ENCODE peak calls at places on chromosomes 6 and 20, in nine cellular contexts. One of them, this sample, is unnamed.
A peak's percentile ranks its signal among the peaks of the same experiment; 100 is the strongest.

GRCh38 chr6:19682859-19683258 is 154.3 kb upstream of the ID4 start:
- DNase-seq in GM23248: no peak
- DNase-seq in SK-N-SH: no peak
- DNase-seq in OCI-LY7: no peak
- DNase-seq in GM23338: no peak
- DNase-seq in PC-3: no peak
- DNase-seq in HCT116: no peak
- DNase-seq in hepatocyte: no peak
- DNase-seq in MM.1S: no peak
- DNase-seq in this sample: no peak

GRCh38 chr6:13425971-13426931 is 61.1 kb downstream of the GFOD1 start:
- DNase-seq in MM.1S: no peak
- DNase-seq in PC-3: peak; percentile 75
- DNase-seq in GM23248: peak; percentile 79
- DNase-seq in HCT116: no peak
- DNase-seq in hepatocyte: no peak
- DNase-seq in OCI-LY7: peak; percentile 34
- DNase-seq in GM23338: no peak
- DNase-seq in SK-N-SH: no peak
- DNase-seq in this sample: peak; percentile 84

GRCh38 chr6:139625081-139625939 is 250.9 kb upstream of the CITED2 start:
- DNase-seq in OCI-LY7: no peak
- DNase-seq in SK-N-SH: no peak
- DNase-seq in MM.1S: no peak
- DNase-seq in GM23338: no peak
- DNase-seq in PC-3: no peak
- DNase-seq in hepatocyte: no peak
- DNase-seq in GM23248: no peak
- DNase-seq in HCT116: no peak
- DNase-seq in this sample: no peak

GRCh38 chr20:35490736-35491181 is 35.4 kb downstream of the CEP250 start:
- DNase-seq in hepatocyte: no peak
- DNase-seq in MM.1S: peak; percentile 37
- DNase-seq in PC-3: no peak
- DNase-seq in SK-N-SH: no peak
- DNase-seq in OCI-LY7: peak; percentile 88
- DNase-seq in GM23338: no peak
- DNase-seq in HCT116: no peak
- DNase-seq in GM23248: no peak
- DNase-seq in this sample: peak; percentile 90

GRCh38 chr6:140077712-140078551 is 703.5 kb upstream of the CITED2 start:
- DNase-seq in HCT116: no peak
- DNase-seq in GM23338: no peak
- DNase-seq in OCI-LY7: no peak
- DNase-seq in SK-N-SH: no peak
- DNase-seq in MM.1S: no peak
- DNase-seq in GM23248: no peak
- DNase-seq in hepatocyte: no peak
- DNase-seq in PC-3: no peak
- DNase-seq in this sample: no peak

GRCh38 chr6:138662474-138662873 is 111.1 kb upstream of the CCDC28A start:
- DNase-seq in GM23338: no peak
- DNase-seq in MM.1S: no peak
- DNase-seq in OCI-LY7: no peak
- DNase-seq in hepatocyte: no peak
- DNase-seq in PC-3: peak; percentile 87
- DNase-seq in HCT116: no peak
- DNase-seq in SK-N-SH: no peak
- DNase-seq in GM23248: peak; percentile 62
- DNase-seq in this sample: no peak

GRCh38 chr20:62753626-62754025 is 42.6 kb upstream of the MRGBP start:
- DNase-seq in OCI-LY7: no peak
- DNase-seq in MM.1S: no peak
- DNase-seq in hepatocyte: no peak
- DNase-seq in GM23248: no peak
- DNase-seq in HCT116: no peak
- DNase-seq in SK-N-SH: no peak
- DNase-seq in GM23338: no peak
- DNase-seq in PC-3: no peak
- DNase-seq in this sample: no peak

GRCh38 chr6:110708295-110708965 is 106.8 kb downstream of the CDK19 start:
- DNase-seq in MM.1S: no peak
- DNase-seq in HCT116: no peak
- DNase-seq in SK-N-SH: no peak
- DNase-seq in OCI-LY7: no peak
- DNase-seq in PC-3: no peak
- DNase-seq in hepatocyte: no peak
- DNase-seq in GM23248: peak; percentile 73
- DNase-seq in GM23338: peak; percentile 45
- DNase-seq in this sample: no peak

GRCh38 chr20:25243416-25243979 is 4.4 kb upstream of the PYGB start:
- DNase-seq in HCT116: no peak
- DNase-seq in MM.1S: no peak
- DNase-seq in OCI-LY7: no peak
- DNase-seq in GM23338: no peak
- DNase-seq in hepatocyte: no peak
- DNase-seq in SK-N-SH: no peak
- DNase-seq in GM23248: no peak
- DNase-seq in PC-3: no peak
- DNase-seq in this sample: no peak

GRCh38 chr6:149061933-149062332 is 255.6 kb upstream of the TAB2 start:
- DNase-seq in hepatocyte: no peak
- DNase-seq in PC-3: no peak
- DNase-seq in SK-N-SH: no peak
- DNase-seq in HCT116: no peak
- DNase-seq in MM.1S: no peak
- DNase-seq in OCI-LY7: no peak
- DNase-seq in GM23248: no peak
- DNase-seq in GM23338: no peak
- DNase-seq in this sample: no peak

GRCh38 chr6:54130179-54130578 is 18.9 kb downstream of the MLIP start:
- DNase-seq in MM.1S: no peak
- DNase-seq in SK-N-SH: no peak
- DNase-seq in GM23338: no peak
- DNase-seq in GM23248: no peak
- DNase-seq in OCI-LY7: no peak
- DNase-seq in hepatocyte: no peak
- DNase-seq in HCT116: no peak
- DNase-seq in PC-3: no peak
- DNase-seq in this sample: no peak

GRCh38 chr6:118249680-118250079 is 298.4 kb upstream of the PLN start:
- DNase-seq in PC-3: no peak
- DNase-seq in SK-N-SH: no peak
- DNase-seq in OCI-LY7: peak; percentile 46
- DNase-seq in hepatocyte: no peak
- DNase-seq in GM23338: peak; percentile 8
- DNase-seq in HCT116: no peak
- DNase-seq in MM.1S: peak; percentile 26
- DNase-seq in GM23248: no peak
- DNase-seq in this sample: no peak

GRCh38 chr6:91299544-91300491 is 712.9 kb upstream of the MAP3K7 start:
- DNase-seq in OCI-LY7: no peak
- DNase-seq in hepatocyte: peak; percentile 49
- DNase-seq in SK-N-SH: no peak
- DNase-seq in HCT116: no peak
- DNase-seq in PC-3: peak; percentile 9
- DNase-seq in GM23248: no peak
- DNase-seq in MM.1S: no peak
- DNase-seq in GM23338: peak; percentile 78
- DNase-seq in this sample: no peak

DNA sequence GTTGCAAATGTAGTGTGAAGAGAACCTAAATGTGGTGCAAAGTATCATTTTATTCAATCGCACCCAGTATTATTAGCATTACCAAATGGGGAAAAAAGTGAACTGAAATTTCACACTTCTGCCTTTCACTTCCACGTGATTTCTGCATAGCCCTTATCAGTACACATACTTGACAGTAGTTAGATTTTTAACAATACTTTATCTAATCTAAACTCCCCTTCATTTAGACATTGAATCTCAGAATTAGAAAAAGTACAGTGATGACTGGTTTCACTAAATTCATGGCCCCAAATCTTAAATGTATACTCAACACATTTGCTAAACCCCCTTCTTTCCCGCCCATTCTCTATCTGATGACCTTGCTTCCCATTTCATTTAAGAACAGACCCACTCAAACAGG is 14.3 kb downstream of the STX7 start:
- DNase-seq in OCI-LY7: peak; percentile 81
- DNase-seq in SK-N-SH: no peak
- DNase-seq in PC-3: no peak
- DNase-seq in MM.1S: no peak
- DNase-seq in HCT116: no peak
- DNase-seq in GM23338: no peak
- DNase-seq in GM23248: no peak
- DNase-seq in hepatocyte: no peak
- DNase-seq in this sample: peak; percentile 90
- H3K9me2 ChIP-seq in OCI-LY7: no peaks in the 10 kb centered on the region
- H3K9me2 ChIP-seq in SK-N-SH: no peaks in the 10 kb centered on the region
- H3K9me2 ChIP-seq in PC-3: no peaks in the 10 kb centered on the region
- H3K9me2 ChIP-seq in MM.1S: no peaks in the 10 kb centered on the region
- H3K9me2 ChIP-seq in HCT116: no peaks in the 10 kb centered on the region
- H3K9me2 ChIP-seq in GM23338: no peaks in the 10 kb centered on the region
- H3K9me2 ChIP-seq in GM23248: no peaks in the 10 kb centered on the region
- H3K9me2 ChIP-seq in hepatocyte: no peaks in the 10 kb centered on the region
- H3K9me2 ChIP-seq in this sample: no peaks in the 10 kb centered on the region

DNA sequence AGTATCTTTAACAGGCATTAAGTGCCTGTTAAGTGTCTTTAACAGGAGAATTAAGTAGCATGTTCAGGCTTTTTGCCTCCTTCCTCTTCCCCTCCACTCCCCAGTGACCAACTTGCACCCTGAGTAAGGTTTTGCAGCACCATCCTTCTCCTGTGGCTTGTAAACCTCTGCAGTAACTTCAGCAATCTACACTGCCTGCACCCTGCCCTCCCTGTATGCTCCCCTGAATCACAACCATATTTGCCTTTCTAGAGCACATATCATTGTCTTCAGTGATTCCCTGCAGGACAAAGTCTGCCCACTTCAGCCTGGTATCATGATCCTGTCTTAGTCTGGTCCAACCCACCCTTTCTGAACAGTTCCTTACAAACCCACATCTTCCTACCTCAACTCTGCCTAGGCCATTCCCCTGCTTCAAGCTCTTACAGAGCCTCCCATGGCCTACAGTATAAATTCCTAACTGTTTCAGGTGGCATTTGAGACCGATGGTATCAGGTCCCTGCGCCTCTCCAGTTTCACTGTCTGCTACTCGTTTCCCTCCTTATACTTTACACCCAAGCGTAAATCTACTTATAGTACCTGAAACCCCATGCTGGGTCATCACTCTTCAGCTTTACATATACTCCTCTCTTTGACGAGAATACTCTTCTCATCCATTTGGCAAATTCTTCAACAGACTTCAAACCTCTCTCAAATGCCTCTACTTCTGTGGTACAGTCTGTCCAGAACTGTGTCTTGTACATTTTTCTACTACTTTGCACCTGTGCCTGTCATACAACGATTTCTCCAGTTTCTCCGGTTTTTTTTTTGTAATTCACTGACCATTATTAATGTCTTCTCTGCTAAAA is 69.8 kb downstream of the ZHX3 start:
- DNase-seq in MM.1S: peak; percentile 82
- DNase-seq in PC-3: no peak
- DNase-seq in hepatocyte: no peak
- DNase-seq in GM23338: no peak
- DNase-seq in SK-N-SH: no peak
- DNase-seq in HCT116: no peak
- DNase-seq in OCI-LY7: no peak
- DNase-seq in GM23248: no peak
- DNase-seq in this sample: peak; percentile 24
- H3K27ac ChIP-seq in MM.1S: peak overlapping the region; percentile 75
- H3K27ac ChIP-seq in PC-3: peak overlapping the region; percentile 81
- H3K27ac ChIP-seq in hepatocyte: peak overlapping the region; percentile 63
- H3K27ac ChIP-seq in GM23338: no peak overlapping the region
- H3K27ac ChIP-seq in SK-N-SH: no peak overlapping the region
- H3K27ac ChIP-seq in HCT116: no peak overlapping the region
- H3K27ac ChIP-seq in OCI-LY7: no peak overlapping the region
- H3K27ac ChIP-seq in GM23248: peak overlapping the region; percentile 82
- H3K27ac ChIP-seq in this sample: no peak overlapping the region

DNA sequence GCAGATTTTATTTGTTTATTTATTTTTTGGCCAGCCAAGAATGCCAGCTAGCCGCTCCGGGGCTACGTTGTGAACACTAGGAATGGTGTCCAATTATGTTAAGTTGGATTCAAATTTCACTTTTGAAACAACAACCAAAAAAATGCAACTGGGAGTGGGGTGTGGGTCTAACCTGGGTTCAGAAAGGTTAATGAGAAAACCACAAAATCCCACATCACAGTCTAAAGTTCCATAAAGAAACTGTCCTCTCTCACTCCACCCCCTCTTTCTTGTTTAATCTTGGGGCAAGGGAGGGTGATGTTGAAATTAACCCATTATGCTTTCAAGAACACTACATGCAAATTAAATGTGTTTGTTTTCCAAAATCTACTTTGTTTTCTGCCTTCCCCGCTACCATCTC is 77.2 kb downstream of the LINC00237 start:
- DNase-seq in PC-3: no peak
- DNase-seq in OCI-LY7: no peak
- DNase-seq in hepatocyte: no peak
- DNase-seq in GM23248: no peak
- DNase-seq in SK-N-SH: no peak
- DNase-seq in GM23338: no peak
- DNase-seq in HCT116: no peak
- DNase-seq in MM.1S: no peak
- DNase-seq in this sample: no peak
- H3K9me2 ChIP-seq in PC-3: no peaks in the 10 kb centered on the region
- H3K9me2 ChIP-seq in OCI-LY7: no peaks in the 10 kb centered on the region
- H3K9me2 ChIP-seq in hepatocyte: no peaks in the 10 kb centered on the region
- H3K9me2 ChIP-seq in GM23248: no peaks in the 10 kb centered on the region
- H3K9me2 ChIP-seq in SK-N-SH: no peaks in the 10 kb centered on the region
- H3K9me2 ChIP-seq in GM23338: peaks cover 3% of the 10 kb centered on the region
- H3K9me2 ChIP-seq in HCT116: no peaks in the 10 kb centered on the region
- H3K9me2 ChIP-seq in MM.1S: no peaks in the 10 kb centered on the region
- H3K9me2 ChIP-seq in this sample: no peaks in the 10 kb centered on the region

GRCh38 chr20:36887779-36888133 is 11.8 kb downstream of the TLDC2 start:
- DNase-seq in SK-N-SH: no peak
- DNase-seq in hepatocyte: no peak
- DNase-seq in GM23248: peak; percentile 52
- DNase-seq in PC-3: no peak
- DNase-seq in HCT116: no peak
- DNase-seq in MM.1S: no peak
- DNase-seq in OCI-LY7: no peak
- DNase-seq in GM23338: peak; percentile 24
- DNase-seq in this sample: no peak
- H3K27ac ChIP-seq in SK-N-SH: no peak overlapping the region
- H3K27ac ChIP-seq in hepatocyte: no peak overlapping the region
- H3K27ac ChIP-seq in GM23248: no peak overlapping the region
- H3K27ac ChIP-seq in PC-3: no peak overlapping the region
- H3K27ac ChIP-seq in HCT116: no peak overlapping the region
- H3K27ac ChIP-seq in MM.1S: no peak overlapping the region
- H3K27ac ChIP-seq in OCI-LY7: no peak overlapping the region
- H3K27ac ChIP-seq in GM23338: no peak overlapping the region
- H3K27ac ChIP-seq in this sample: no peak overlapping the region

This sample was measured in Karpas-422.